ENCODE peak calls at places on chromosomes 16 and 17, in eight cellular contexts. V is WERI-Rb-1; Y is fibroblast of lung; P is effector memory CD4-positive, alpha-beta T cell; Z is right atrium auricular region; H is hepatocyte; C is endothelial cell of umbilical vein; K is CD8-positive, alpha-beta T cell. X is an unnamed sample.

GRCh38 chr17:73969956-73970355 is 233.5 kb upstream of the RPL38 start:
- DNase-seq in H (peak), K (no peak), Y (no peak), P (no peak), V (no peak), C (no peak), Z (no peak), X (no peak)

GRCh38 chr16:56610017-56610608 is 1.7 kb downstream of the MT2A start:
- DNase-seq in H (peak), K (peak), P (peak), Y (peak), C (peak), Z (peak), V (no peak), X (no peak)

GRCh38 chr17:73722163-73722562 is 77.9 kb upstream of the SDK2 start:
- DNase-seq in Y (no peak), K (peak), P (no peak), V (peak), H (no peak), C (no peak), Z (no peak), X (no peak)

GRCh38 chr16:27737513-27737912 is 187.6 kb downstream of the KATNIP start:
- DNase-seq in P (no peak), C (no peak), H (no peak), V (no peak), Z (no peak), Y (no peak), K (no peak), X (no peak)

GRCh38 chr17:33447090-33447489 is 154.0 kb upstream of the ASIC2 start:
- DNase-seq in C (no peak), K (no peak), Z (no peak), Y (no peak), P (no peak), H (peak), V (peak), X (no peak)

GRCh38 chr17:4604111-4604644 is 19.8 kb downstream of the SMTNL2 start:
- DNase-seq in P (no peak), C (no peak), H (peak), V (no peak), K (no peak), Z (peak), Y (peak), X (peak)

GRCh38 chr17:76700627-76701470 is 9.9 kb downstream of the MXRA7 start:
- DNase-seq in Z (peak), Y (peak), C (peak), H (peak), P (peak), V (peak), K (no peak), X (peak)

GRCh38 chr17:4179071-4179470 is 36.1 kb downstream of the CYB5D2 start:
- DNase-seq in H (no peak), Z (no peak), P (no peak), Y (no peak), K (no peak), C (no peak), V (no peak), X (no peak)

GRCh38 chr17:31442860-31443259 is 51.4 kb downstream of the RAB11FIP4 start:
- DNase-seq in K (no peak), V (no peak), H (no peak), P (no peak), C (no peak), Z (no peak), Y (no peak), X (no peak)

GRCh38 chr16:12679660-12680272 is 123.9 kb downstream of the CPPED1 start:
- DNase-seq in Z (no peak), C (no peak), Y (peak), V (no peak), K (no peak), H (no peak), P (no peak), X (no peak)

GRCh38 chr17:82491533-82491932 is 28.0 kb upstream of the FOXK2 start:
- DNase-seq in V (no peak), Y (no peak), K (no peak), C (no peak), Z (no peak), H (no peak), P (no peak), X (no peak)

GRCh38 chr17:82492647-82493516 is 26.6 kb upstream of the FOXK2 start:
- DNase-seq in P (no peak), K (no peak), C (no peak), Z (no peak), V (no peak), H (no peak), Y (peak), X (no peak)

GRCh38 chr17:82494236-82495055 is 25.1 kb upstream of the FOXK2 start:
- DNase-seq in H (peak), V (peak), K (peak), C (peak), Y (peak), Z (peak), P (peak), X (peak)

GRCh38 chr17:82491196-82491530 is 28.4 kb upstream of the FOXK2 start:
- DNase-seq in V (no peak), Z (no peak), C (no peak), Y (no peak), K (no peak), H (no peak), P (no peak), X (no peak)

DNA sequence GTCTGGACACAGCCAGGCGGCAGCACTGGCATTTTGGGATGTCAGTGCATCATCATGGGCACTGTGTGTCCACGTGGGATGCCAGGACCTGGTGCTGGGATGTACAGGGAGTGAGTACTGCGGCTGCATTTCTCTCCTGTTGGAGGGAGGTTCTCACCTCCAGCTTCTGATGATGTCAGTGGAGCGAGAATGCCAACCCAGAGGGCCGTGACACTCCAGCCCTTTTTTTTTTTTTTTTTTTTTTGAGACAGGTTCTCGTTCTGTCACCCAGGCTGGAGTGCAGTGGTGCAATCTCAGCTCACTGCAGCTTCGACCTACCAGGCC is 26.1 kb upstream of the FOXK2 start:
- DNase-seq in V (no peak), Z (no peak), P (no peak), K (no peak), H (no peak), C (no peak), Y (peak), X (no peak)
- H3K27ac ChIP-seq in V (no peak), Z (no peak), P (no peak), K (no peak), H (no peak), C (no peak), Y (no peak), X (no peak)

GRCh38 chr17:79814624-79814965 is 17.7 kb upstream of the CBX8 start:
- DNase-seq in C (no peak), Y (no peak), H (no peak), K (no peak), P (no peak), V (no peak), Z (no peak), X (no peak)

GRCh38 chr17:79812206-79812968 is 15.5 kb upstream of the CBX8 start:
- DNase-seq in Y (no peak), K (no peak), H (no peak), C (no peak), V (no peak), Z (no peak), P (no peak), X (no peak)

GRCh38 chr17:79814966-79815835 is 18.3 kb upstream of the CBX8 start:
- DNase-seq in C (no peak), P (no peak), K (no peak), H (peak), Y (no peak), Z (no peak), V (no peak), X (no peak)

GRCh38 chr17:79812969-79813825 is 16.3 kb upstream of the CBX8 start:
- DNase-seq in Z (no peak), V (no peak), C (no peak), H (peak), Y (no peak), P (no peak), K (no peak), X (no peak)

GRCh38 chr17:79813826-79814623 is 17.1 kb upstream of the CBX8 start:
- DNase-seq in C (no peak), Z (no peak), Y (no peak), P (no peak), K (no peak), V (no peak), H (no peak), X (no peak)
- H3K4me3 ChIP-seq in C (no peak), Z (no peak), Y (no peak), P (no peak), K (no peak), V (no peak), H (no peak), X (peak)

GRCh38 chr16:70254095-70254964 is 2.6 kb upstream of the EXOSC6 start:
- DNase-seq in K (no peak), V (no peak), H (no peak), Z (peak), Y (no peak), P (no peak), C (no peak), X (no peak)
- H3K27ac ChIP-seq in K (no peak), V (no peak), H (no peak), Z (no peak), Y (no peak), P (no peak), C (no peak), X (no peak)

DNA sequence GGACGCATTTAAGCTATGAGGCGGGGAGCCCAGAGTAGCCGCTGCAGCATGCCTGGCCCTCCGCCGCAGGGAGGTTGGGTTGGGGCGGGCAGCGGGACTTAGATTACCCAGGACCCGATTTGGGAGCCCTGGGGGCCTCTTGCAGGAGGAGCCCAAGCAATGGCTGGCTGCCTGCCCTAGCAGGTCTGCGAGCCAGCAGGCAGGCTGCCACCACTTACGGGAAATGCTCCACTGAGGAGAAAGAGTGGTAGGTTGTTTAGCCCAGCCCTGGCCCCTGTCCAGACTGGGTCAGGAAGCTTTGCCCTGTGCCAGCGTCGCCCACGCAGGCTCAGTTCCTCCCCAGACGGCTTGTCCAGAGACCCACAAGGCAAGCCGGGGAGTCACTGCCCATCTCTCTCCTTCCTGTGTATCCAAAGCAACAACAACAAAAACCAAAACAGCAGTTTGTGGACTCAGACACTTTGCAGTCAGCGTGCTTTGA is 10.3 kb upstream of the TVP23A start:
- DNase-seq in Y (peak), H (peak), K (no peak), C (peak), Z (peak), V (no peak), P (no peak), X (peak)
- H3K4me3 ChIP-seq in Y (peak), H (no peak), K (no peak), C (no peak), Z (no peak), V (no peak), P (no peak), X (peak)

DNA sequence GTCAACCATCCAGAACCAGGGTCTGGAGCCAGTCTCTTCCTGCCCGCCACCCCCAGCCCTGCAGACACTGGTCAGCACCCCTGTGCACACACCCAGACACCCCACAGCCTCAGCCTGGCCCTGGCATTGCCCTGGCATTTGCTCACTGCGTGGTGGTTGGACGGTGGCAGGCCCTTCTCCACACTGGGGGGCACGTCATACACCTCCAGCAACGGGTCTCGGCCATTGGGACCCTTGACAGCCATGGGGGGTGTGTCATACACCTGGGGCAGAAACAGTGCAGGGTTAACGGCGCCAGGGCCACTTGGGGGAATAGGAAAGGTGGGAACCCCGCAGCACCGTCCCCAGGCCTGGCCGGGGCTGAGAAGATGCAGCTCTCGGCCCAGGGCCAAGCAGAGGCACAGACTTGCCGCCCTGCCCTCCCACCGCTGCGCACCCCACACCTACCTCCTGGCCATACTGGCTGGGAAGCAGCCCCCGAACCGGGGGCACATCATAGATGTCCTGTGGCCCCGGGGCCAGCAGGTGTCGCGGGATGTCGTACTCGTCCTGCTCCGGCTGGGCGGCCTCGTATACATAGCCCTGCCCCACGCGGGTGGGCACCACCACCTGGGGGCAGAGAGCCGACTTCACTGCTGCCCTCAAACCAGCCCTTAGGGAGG is 14.6 kb downstream of the BCAR1 start:
- DNase-seq in V (peak), Z (no peak), C (no peak), P (no peak), Y (no peak), K (no peak), H (no peak), X (no peak)
- H3K27ac ChIP-seq in V (no peak), Z (peak), C (no peak), P (no peak), Y (peak), K (no peak), H (no peak), X (peak)

GRCh38 chr17:15278381-15278780 is 13.3 kb upstream of the PMP22 start:
- DNase-seq in Y (peak), P (no peak), Z (no peak), V (no peak), C (no peak), K (no peak), H (no peak), X (no peak)
- H3K4me3 ChIP-seq in Y (peak), P (no peak), Z (no peak), V (no peak), C (no peak), K (no peak), H (no peak), X (no peak)

DNA sequence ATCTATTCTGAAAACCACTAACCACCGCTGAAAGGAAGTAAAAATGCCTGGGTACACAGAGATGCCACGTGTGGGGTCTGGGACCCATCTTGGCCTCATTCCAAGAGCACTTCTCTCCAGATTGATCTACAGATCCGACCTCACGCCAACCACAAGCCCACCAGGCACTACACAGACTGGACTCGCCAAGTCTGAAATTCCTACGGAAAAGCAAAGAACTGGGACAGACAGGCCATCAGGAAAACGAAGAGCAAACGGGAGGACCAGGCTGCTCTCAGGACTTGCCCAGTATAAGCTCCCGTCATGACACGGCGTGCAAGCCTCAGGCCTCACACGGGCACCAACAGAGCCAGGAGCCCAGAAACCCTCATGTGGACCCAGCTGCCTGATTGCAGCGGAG is 20.1 kb upstream of the C16orf95 start:
- DNase-seq in P (no peak), K (no peak), Z (no peak), Y (no peak), V (no peak), C (no peak), H (no peak), X (no peak)
- H3K27ac ChIP-seq in P (no peak), K (no peak), Z (no peak), Y (no peak), V (no peak), C (no peak), H (no peak), X (no peak)

GRCh38 chr16:67531247-67531646 is 2.6 kb downstream of the RIPOR1 start:
- DNase-seq in P (no peak), V (no peak), Y (no peak), K (no peak), C (no peak), H (no peak), Z (no peak), X (no peak)
- H3K4me3 ChIP-seq in P (no peak), V (no peak), Y (no peak), K (no peak), C (no peak), H (no peak), Z (no peak), X (peak)

DNA sequence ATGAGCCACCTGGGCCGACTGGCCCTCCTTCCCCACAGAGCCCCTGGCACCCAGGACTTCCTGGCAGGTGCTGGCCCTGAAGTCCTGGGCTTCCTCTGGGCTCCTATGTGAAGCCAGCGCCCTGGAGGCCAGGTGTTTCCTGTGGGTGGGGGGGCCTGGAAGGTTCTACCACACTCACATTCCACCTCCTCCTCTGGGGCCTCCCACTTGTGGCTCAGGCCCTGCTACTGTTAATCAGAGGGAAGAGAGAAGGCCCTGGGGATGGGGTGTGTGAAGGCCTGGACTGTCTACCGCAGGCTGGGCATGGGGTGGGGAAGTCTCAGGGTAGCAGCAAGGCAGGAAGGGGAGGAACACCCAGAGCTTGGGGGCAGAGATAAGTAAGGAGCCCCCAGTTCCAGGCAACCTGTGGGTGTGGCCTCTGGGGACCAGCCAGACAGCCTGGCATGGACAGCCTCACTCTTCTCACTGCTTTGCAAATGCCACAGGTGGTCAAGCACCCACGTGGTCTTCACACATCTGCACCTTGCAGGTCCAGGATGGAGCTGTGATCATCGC is 111.9 kb upstream of the TNRC6C start:
- DNase-seq in V (no peak), C (no peak), H (no peak), P (no peak), K (no peak), Y (no peak), Z (no peak), X (peak)
- H3K27ac ChIP-seq in V (no peak), C (no peak), H (no peak), P (peak), K (no peak), Y (no peak), Z (no peak), X (no peak)

GRCh38 chr16:4550587-4550986 is 5.6 kb upstream of the C16orf96 start:
- DNase-seq in K (no peak), V (no peak), C (no peak), Y (peak), Z (no peak), H (no peak), P (no peak), X (no peak)

GRCh38 chr16:4561565-4561964 is 5.4 kb downstream of the C16orf96 start:
- DNase-seq in P (no peak), C (no peak), H (no peak), Z (no peak), Y (no peak), V (no peak), K (no peak), X (no peak)

GRCh38 chr16:4558026-4558425 is 1.9 kb downstream of the C16orf96 start:
- DNase-seq in H (no peak), Z (no peak), C (no peak), P (no peak), K (no peak), Y (no peak), V (no peak), X (no peak)

GRCh38 chr16:4556580-4556979 is 440 bp downstream of the C16orf96 start:
- DNase-seq in Z (no peak), V (no peak), Y (no peak), K (no peak), P (no peak), C (no peak), H (no peak), X (no peak)

DNA sequence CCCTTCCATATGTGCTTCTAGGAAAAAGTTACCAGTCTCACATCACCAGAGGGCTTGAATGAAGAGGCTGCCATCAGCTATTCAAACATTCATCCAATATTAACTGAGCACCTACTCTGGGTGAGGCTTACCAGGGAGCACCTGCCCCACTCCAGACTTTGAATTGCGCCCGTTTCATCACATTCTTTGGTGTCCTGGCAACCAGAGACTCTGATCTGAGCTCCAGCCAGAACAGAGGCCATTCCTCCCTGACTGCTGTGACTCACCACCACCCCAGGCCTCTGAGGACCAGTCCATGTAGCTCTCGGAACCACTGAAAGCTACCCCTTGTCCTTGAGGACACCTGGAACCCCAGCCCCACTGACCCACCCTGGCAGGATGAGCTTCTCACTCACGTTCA is at the start of gene C16orf96:
- DNase-seq in Y (peak), P (no peak), C (no peak), V (no peak), Z (no peak), H (peak), K (no peak), X (no peak)
- H3K4me3 ChIP-seq in Y (no peak), P (no peak), C (no peak), V (no peak), Z (no peak), H (no peak), K (no peak), X (no peak)